ENCODE peak calls at places on chromosomes 11 and 22, in six cellular contexts. One of them, this sample, is unnamed.

GRCh38 chr11:4798427-4799183 is 5.6 kb downstream of the OR52R1 start:
- DNase-seq in progenitor cell of endocrine pancreas: no peak
- DNase-seq in neural progenitor cell: no peak
- DNase-seq in sigmoid colon: no peak
- DNase-seq in heart left ventricle: no peak
- DNase-seq in H9: no peak
- DNase-seq in this sample: no peak

GRCh38 chr22:22709719-22710445 is 65.5 kb downstream of the GGTLC2 start:
- DNase-seq in heart left ventricle: no peak
- DNase-seq in progenitor cell of endocrine pancreas: peak; percentile 8
- DNase-seq in neural progenitor cell: peak; percentile 67
- DNase-seq in H9: peak; percentile 79
- DNase-seq in sigmoid colon: no peak
- DNase-seq in this sample: no peak

GRCh38 chr11:76210920-76211851 is 4.9 kb upstream of the WNT11 start:
- DNase-seq in neural progenitor cell: no peak
- DNase-seq in heart left ventricle: no peak
- DNase-seq in sigmoid colon: no peak
- DNase-seq in H9: no peak
- DNase-seq in progenitor cell of endocrine pancreas: no peak
- DNase-seq in this sample: no peak

GRCh38 chr11:32312206-32312817 is 123.0 kb downstream of the WT1 start:
- DNase-seq in neural progenitor cell: no peak
- DNase-seq in heart left ventricle: no peak
- DNase-seq in sigmoid colon: no peak
- DNase-seq in progenitor cell of endocrine pancreas: no peak
- DNase-seq in H9: no peak
- DNase-seq in this sample: no peak

GRCh38 chr11:70481625-70482528 is 83.5 kb downstream of the CTTN start:
- DNase-seq in H9: no peak
- DNase-seq in neural progenitor cell: no peak
- DNase-seq in sigmoid colon: no peak
- DNase-seq in heart left ventricle: peak; percentile 75
- DNase-seq in progenitor cell of endocrine pancreas: no peak
- DNase-seq in this sample: no peak

GRCh38 chr11:45754746-45755145 is 50.2 kb upstream of the SLC35C1 start:
- DNase-seq in progenitor cell of endocrine pancreas: no peak
- DNase-seq in neural progenitor cell: no peak
- DNase-seq in H9: no peak
- DNase-seq in heart left ventricle: no peak
- DNase-seq in sigmoid colon: no peak
- DNase-seq in this sample: no peak

GRCh38 chr11:76510060-76511047 is 65.5 kb downstream of the EMSY start:
- DNase-seq in sigmoid colon: no peak
- DNase-seq in neural progenitor cell: peak; percentile 57
- DNase-seq in heart left ventricle: no peak
- DNase-seq in progenitor cell of endocrine pancreas: no peak
- DNase-seq in H9: peak; percentile 54
- DNase-seq in this sample: no peak

GRCh38 chr11:47524200-47524874 is 28.6 kb downstream of the CELF1 start:
- DNase-seq in progenitor cell of endocrine pancreas: no peak
- DNase-seq in heart left ventricle: peak; percentile 45
- DNase-seq in sigmoid colon: peak; percentile 76
- DNase-seq in neural progenitor cell: no peak
- DNase-seq in H9: peak; percentile 24
- DNase-seq in this sample: no peak

GRCh38 chr22:35712672-35713071 is 5.0 kb upstream of the APOL5 start:
- DNase-seq in heart left ventricle: no peak
- DNase-seq in H9: no peak
- DNase-seq in neural progenitor cell: no peak
- DNase-seq in progenitor cell of endocrine pancreas: no peak
- DNase-seq in sigmoid colon: no peak
- DNase-seq in this sample: no peak

GRCh38 chr22:23122992-23123803 is 18.6 kb downstream of the RSPH14 start:
- DNase-seq in heart left ventricle: no peak
- DNase-seq in neural progenitor cell: no peak
- DNase-seq in H9: no peak
- DNase-seq in progenitor cell of endocrine pancreas: no peak
- DNase-seq in sigmoid colon: no peak
- DNase-seq in this sample: peak; percentile 24

GRCh38 chr11:19398273-19398672 is 157.5 kb upstream of the E2F8 start:
- DNase-seq in heart left ventricle: no peak
- DNase-seq in sigmoid colon: no peak
- DNase-seq in H9: no peak
- DNase-seq in neural progenitor cell: no peak
- DNase-seq in progenitor cell of endocrine pancreas: no peak
- DNase-seq in this sample: no peak

DNA sequence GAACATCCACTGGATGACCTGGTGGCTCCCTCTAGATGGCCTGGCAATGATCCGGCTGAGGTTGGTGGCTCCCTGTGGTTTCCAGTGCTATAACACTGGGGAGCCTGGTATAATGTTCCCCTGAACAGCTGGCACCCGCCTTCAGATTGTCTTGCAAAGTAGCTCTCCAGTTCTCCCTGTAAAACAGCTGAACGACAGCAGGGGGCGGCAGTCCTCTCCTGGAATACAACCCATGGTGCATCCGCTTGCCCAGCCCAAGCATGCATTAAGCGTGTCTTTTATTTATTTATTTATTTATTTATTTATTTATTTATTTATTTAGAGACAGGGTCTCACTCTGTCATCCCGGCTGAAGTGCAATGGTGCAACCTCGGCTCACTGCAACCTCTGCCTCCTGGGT is 258.9 kb downstream of the BUD13 start:
- DNase-seq in heart left ventricle: no peak
- DNase-seq in progenitor cell of endocrine pancreas: peak; percentile 9
- DNase-seq in sigmoid colon: no peak
- DNase-seq in H9: peak; percentile 75
- DNase-seq in neural progenitor cell: peak; percentile 69
- DNase-seq in this sample: no peak
- TF ChIP-seq CTCF in heart left ventricle: peak; percentile 39
- TF ChIP-seq CTCF in progenitor cell of endocrine pancreas: peak; percentile 53
- TF ChIP-seq CTCF in sigmoid colon: no peak
- TF ChIP-seq CTCF in H9: peak; percentile 79
- TF ChIP-seq CTCF in neural progenitor cell: peak; percentile 61
- TF ChIP-seq CTCF in this sample: no peak

GRCh38 chr11:6578134-6578533 is 25.3 kb downstream of the RRP8 start:
- DNase-seq in neural progenitor cell: no peak
- DNase-seq in progenitor cell of endocrine pancreas: no peak
- DNase-seq in sigmoid colon: no peak
- DNase-seq in heart left ventricle: no peak
- DNase-seq in H9: no peak
- DNase-seq in this sample: no peak
- TF ChIP-seq CTCF in neural progenitor cell: no peak
- TF ChIP-seq CTCF in progenitor cell of endocrine pancreas: no peak
- TF ChIP-seq CTCF in sigmoid colon: no peak
- TF ChIP-seq CTCF in heart left ventricle: no peak
- TF ChIP-seq CTCF in H9: no peak
- TF ChIP-seq CTCF in this sample: no peak

DNA sequence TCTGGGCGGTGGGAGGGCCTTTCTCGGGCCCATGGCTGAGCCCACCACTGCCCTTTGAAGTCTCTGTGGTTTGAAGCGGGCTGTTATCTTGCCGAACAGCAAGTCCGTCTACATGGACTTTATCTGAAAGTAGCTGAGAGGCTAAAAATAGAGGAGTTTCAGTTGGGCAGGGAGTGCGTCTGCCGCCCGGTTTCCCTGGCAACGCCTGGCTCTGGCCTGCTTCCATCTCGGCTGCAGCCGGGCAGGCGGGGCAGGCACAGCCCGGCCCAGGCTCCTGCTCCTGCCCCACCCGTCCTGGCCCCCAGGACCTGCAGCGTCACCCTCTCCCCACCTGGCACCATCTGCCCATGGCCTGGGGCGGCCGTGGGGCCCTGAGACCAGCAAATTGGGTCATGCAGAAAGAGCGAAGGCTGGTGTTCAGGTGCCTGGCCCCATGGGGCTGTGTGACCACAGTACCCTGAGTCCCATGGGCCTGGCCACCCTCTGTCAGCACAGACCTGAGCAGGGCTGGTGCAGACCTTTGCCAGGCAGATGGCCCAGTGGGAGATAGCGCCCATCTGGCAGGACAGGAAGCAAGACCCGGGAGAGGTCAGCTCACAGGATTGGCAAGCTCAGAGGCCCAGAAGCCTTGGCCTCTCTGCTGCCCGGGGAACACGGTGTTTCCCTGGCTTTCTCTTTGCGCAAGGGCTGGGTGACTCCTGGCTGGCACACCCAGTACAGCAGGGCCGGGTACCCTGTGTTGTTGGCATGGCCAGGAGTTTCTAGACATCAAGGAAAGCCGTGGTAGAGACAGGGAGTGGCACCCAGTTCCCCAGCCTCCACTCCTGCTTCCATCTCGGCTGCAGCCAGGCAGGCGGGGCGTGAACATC is 79.1 kb upstream of the KCNQ1OT1 start:
- DNase-seq in H9: peak; percentile 28
- DNase-seq in heart left ventricle: peak; percentile 88
- DNase-seq in neural progenitor cell: no peak
- DNase-seq in sigmoid colon: peak; percentile 93
- DNase-seq in progenitor cell of endocrine pancreas: peak; percentile 9
- DNase-seq in this sample: peak; percentile 89
- TF ChIP-seq CTCF in H9: no peak
- TF ChIP-seq CTCF in heart left ventricle: peak; percentile 43
- TF ChIP-seq CTCF in neural progenitor cell: no peak
- TF ChIP-seq CTCF in sigmoid colon: no peak
- TF ChIP-seq CTCF in progenitor cell of endocrine pancreas: no peak
- TF ChIP-seq CTCF in this sample: peak; percentile 16

GRCh38 chr22:38927033-38927789 is 30.2 kb upstream of the APOBEC3A start:
- DNase-seq in heart left ventricle: peak; percentile 81
- DNase-seq in progenitor cell of endocrine pancreas: peak; percentile 70
- DNase-seq in neural progenitor cell: peak; percentile 89
- DNase-seq in H9: peak; percentile 89
- DNase-seq in sigmoid colon: peak; percentile 89
- DNase-seq in this sample: peak; percentile 68
- TF ChIP-seq CTCF in heart left ventricle: peak; percentile 78
- TF ChIP-seq CTCF in progenitor cell of endocrine pancreas: peak; percentile 82
- TF ChIP-seq CTCF in neural progenitor cell: peak; percentile 77
- TF ChIP-seq CTCF in H9: peak; percentile 94
- TF ChIP-seq CTCF in sigmoid colon: peak; percentile 64
- TF ChIP-seq CTCF in this sample: no peak

GRCh38 chr11:9726313-9727022 is 62.6 kb downstream of the SWAP70 start:
- DNase-seq in H9: no peak
- DNase-seq in sigmoid colon: no peak
- DNase-seq in progenitor cell of endocrine pancreas: no peak
- DNase-seq in heart left ventricle: no peak
- DNase-seq in neural progenitor cell: no peak
- DNase-seq in this sample: no peak

GRCh38 chr11:9731256-9731655 is 67.4 kb downstream of the SWAP70 start:
- DNase-seq in neural progenitor cell: no peak
- DNase-seq in H9: no peak
- DNase-seq in sigmoid colon: no peak
- DNase-seq in progenitor cell of endocrine pancreas: no peak
- DNase-seq in heart left ventricle: no peak
- DNase-seq in this sample: no peak

GRCh38 chr11:9733212-9733611 is 69.3 kb downstream of the SWAP70 start:
- DNase-seq in progenitor cell of endocrine pancreas: no peak
- DNase-seq in H9: no peak
- DNase-seq in neural progenitor cell: no peak
- DNase-seq in heart left ventricle: no peak
- DNase-seq in sigmoid colon: no peak
- DNase-seq in this sample: no peak

GRCh38 chr11:9732453-9732852 is 68.6 kb downstream of the SWAP70 start:
- DNase-seq in sigmoid colon: no peak
- DNase-seq in progenitor cell of endocrine pancreas: no peak
- DNase-seq in H9: no peak
- DNase-seq in neural progenitor cell: peak; percentile 17
- DNase-seq in heart left ventricle: no peak
- DNase-seq in this sample: no peak

DNA sequence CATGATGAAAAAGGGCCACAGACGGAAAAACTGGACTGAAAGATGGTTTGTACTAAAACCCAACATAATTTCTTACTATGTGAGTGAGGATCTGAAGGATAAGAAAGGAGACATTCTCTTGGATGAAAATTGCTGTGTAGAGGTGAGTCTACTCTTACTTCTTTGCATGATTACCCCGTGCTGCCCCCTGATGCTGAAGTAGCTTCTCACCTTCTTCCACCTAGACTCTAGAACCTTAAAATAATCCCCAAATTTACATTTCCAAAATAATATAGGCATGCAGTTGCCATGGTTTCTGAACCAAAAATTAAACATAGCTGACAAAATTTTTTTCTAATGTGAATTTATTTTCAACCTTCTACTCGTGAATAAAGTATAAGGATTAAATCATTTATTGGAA is 64.2 kb downstream of the SWAP70 start:
- DNase-seq in H9: no peak
- DNase-seq in heart left ventricle: no peak
- DNase-seq in neural progenitor cell: no peak
- DNase-seq in sigmoid colon: no peak
- DNase-seq in progenitor cell of endocrine pancreas: no peak
- DNase-seq in this sample: no peak
- TF ChIP-seq CTCF in H9: no peak
- TF ChIP-seq CTCF in heart left ventricle: no peak
- TF ChIP-seq CTCF in neural progenitor cell: no peak
- TF ChIP-seq CTCF in sigmoid colon: no peak
- TF ChIP-seq CTCF in progenitor cell of endocrine pancreas: no peak
- TF ChIP-seq CTCF in this sample: no peak

GRCh38 chr11:67576742-67577475 is 6.7 kb upstream of the GSTP1 start:
- DNase-seq in sigmoid colon: no peak
- DNase-seq in H9: peak; percentile 55
- DNase-seq in neural progenitor cell: no peak
- DNase-seq in heart left ventricle: no peak
- DNase-seq in progenitor cell of endocrine pancreas: no peak
- DNase-seq in this sample: no peak
- TF ChIP-seq CTCF in sigmoid colon: no peak
- TF ChIP-seq CTCF in H9: peak; percentile 58
- TF ChIP-seq CTCF in neural progenitor cell: peak; percentile 29
- TF ChIP-seq CTCF in heart left ventricle: no peak
- TF ChIP-seq CTCF in progenitor cell of endocrine pancreas: no peak
- TF ChIP-seq CTCF in this sample: no peak

GRCh38 chr22:46679711-46680269 is 58.3 kb downstream of the CERK start:
- DNase-seq in heart left ventricle: no peak
- DNase-seq in H9: no peak
- DNase-seq in neural progenitor cell: no peak
- DNase-seq in sigmoid colon: no peak
- DNase-seq in progenitor cell of endocrine pancreas: no peak
- DNase-seq in this sample: no peak

GRCh38 chr22:46678003-46678657 is 57.9 kb downstream of the GRAMD4 start:
- DNase-seq in heart left ventricle: no peak
- DNase-seq in sigmoid colon: no peak
- DNase-seq in progenitor cell of endocrine pancreas: no peak
- DNase-seq in H9: no peak
- DNase-seq in neural progenitor cell: no peak
- DNase-seq in this sample: no peak

GRCh38 chr22:46678785-46679700 is 58.9 kb downstream of the GRAMD4 start:
- DNase-seq in heart left ventricle: no peak
- DNase-seq in sigmoid colon: no peak
- DNase-seq in H9: no peak
- DNase-seq in progenitor cell of endocrine pancreas: no peak
- DNase-seq in neural progenitor cell: no peak
- DNase-seq in this sample: no peak

GRCh38 chr22:46682011-46682731 is 55.9 kb downstream of the CERK start:
- DNase-seq in progenitor cell of endocrine pancreas: no peak
- DNase-seq in neural progenitor cell: no peak
- DNase-seq in heart left ventricle: no peak
- DNase-seq in sigmoid colon: no peak
- DNase-seq in H9: no peak
- DNase-seq in this sample: no peak

DNA sequence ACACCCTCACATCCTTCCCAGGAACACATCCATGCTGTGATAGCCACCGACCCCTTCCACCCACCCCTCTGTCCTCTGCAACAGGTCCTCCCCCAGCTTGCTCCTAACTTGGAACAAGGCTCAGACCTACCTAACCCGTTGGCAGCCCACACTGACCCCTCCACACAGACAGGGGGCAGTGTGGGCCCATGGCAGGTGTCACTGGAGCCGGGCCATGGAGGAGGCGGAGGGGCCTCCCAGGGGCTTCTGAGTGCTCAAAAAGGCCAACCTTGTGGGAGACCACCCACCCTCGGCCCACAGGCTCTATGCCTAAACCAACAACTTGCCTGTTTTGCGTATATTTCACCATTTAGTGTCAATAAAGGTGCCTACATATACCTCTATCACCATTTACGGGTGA is 57.0 kb downstream of the CERK start:
- DNase-seq in H9: no peak
- DNase-seq in progenitor cell of endocrine pancreas: no peak
- DNase-seq in neural progenitor cell: no peak
- DNase-seq in sigmoid colon: no peak
- DNase-seq in heart left ventricle: no peak
- DNase-seq in this sample: no peak
- TF ChIP-seq CTCF in H9: no peak
- TF ChIP-seq CTCF in progenitor cell of endocrine pancreas: no peak
- TF ChIP-seq CTCF in neural progenitor cell: no peak
- TF ChIP-seq CTCF in sigmoid colon: no peak
- TF ChIP-seq CTCF in heart left ventricle: peak; percentile 22
- TF ChIP-seq CTCF in this sample: no peak

This sample was measured in ovary.